ENCODE peak calls at places on chromosomes 7 and 10, in six cellular contexts. L is Peyer's patch, Z is uterus, C is heart left ventricle, G is sigmoid colon, T is ovary. W is an unnamed sample.
A peak's percentile ranks its signal among the peaks of the same experiment; 100 is the strongest.

GRCh38 chr7:151871189-151871735 is 5.7 kb downstream of the PRKAG2 start:
- DNase-seq in L (no peak), Z (no peak), C (no peak), G (no peak), T (no peak), W (no peak)

GRCh38 chr10:28808693-28809092 is 131.4 kb downstream of the BAMBI start:
- DNase-seq in L (no peak), Z (no peak), C (no peak), G (no peak), T (no peak), W (no peak)

GRCh38 chr10:79585870-79586527 is 24.7 kb upstream of the SFTPA1 start:
- DNase-seq in L (no peak), Z (no peak), C (no peak), G (no peak), T (no peak), W (no peak)

GRCh38 chr10:132414402-132415016 is 17.5 kb downstream of the PWWP2B start:
- DNase-seq in L (no peak), Z (no peak), C (no peak), G (no peak), T (no peak), W (no peak)

GRCh38 chr7:12949060-12950045 is 261.9 kb downstream of the ARL4A start:
- DNase-seq in L (no peak), Z (no peak), C (no peak), G (no peak), T (no peak), W (no peak)

GRCh38 chr10:96089670-96090462 is 40.2 kb upstream of the ZNF518A start:
- DNase-seq in L (peak; percentile 95), Z (peak; percentile 89), C (peak; percentile 97), G (peak; percentile 96), T (peak; percentile 94), W (peak; percentile 97)

GRCh38 chr7:30994206-30995100 is 30.7 kb downstream of the GHRHR start:
- DNase-seq in L (no peak), Z (no peak), C (no peak), G (no peak), T (no peak), W (no peak)

GRCh38 chr10:42975005-42975493 is 101.8 kb upstream of the RET start:
- DNase-seq in L (no peak), Z (peak; percentile 6), C (peak; percentile 10), G (peak; percentile 49), T (no peak), W (no peak)

GRCh38 chr10:111748184-111748583 is 435.4 kb downstream of the GPAM start:
- DNase-seq in L (no peak), Z (no peak), C (no peak), G (no peak), T (no peak), W (no peak)

GRCh38 chr7:114502454-114503254 is 88.0 kb downstream of the FOXP2 start:
- DNase-seq in L (no peak), Z (no peak), C (no peak), G (no peak), T (no peak), W (no peak)

GRCh38 chr10:59229451-59229850 is 53.0 kb downstream of the PHYHIPL start:
- DNase-seq in L (no peak), Z (no peak), C (no peak), G (no peak), T (no peak), W (no peak)

GRCh38 chr10:72740526-72740925 is 48.6 kb downstream of the MCU start:
- DNase-seq in L (no peak), Z (no peak), C (peak; percentile 53), G (peak; percentile 68), T (no peak), W (no peak)

GRCh38 chr7:94109556-94109955 is 105.4 kb upstream of the BET1 start:
- DNase-seq in L (no peak), Z (no peak), C (no peak), G (no peak), T (no peak), W (no peak)

GRCh38 chr7:114759347-114760062 is 162.4 kb upstream of the MDFIC start:
- DNase-seq in L (no peak), Z (no peak), C (no peak), G (no peak), T (no peak), W (no peak)

GRCh38 chr10:116542007-116542677 is 3.6 kb upstream of the PNLIP start:
- DNase-seq in L (no peak), Z (no peak), C (no peak), G (no peak), T (no peak), W (no peak)

GRCh38 chr7:41403291-41403690 is 299.6 kb downstream of the INHBA start:
- DNase-seq in L (no peak), Z (no peak), C (no peak), G (no peak), T (no peak), W (no peak)

GRCh38 chr7:141630621-141631020 is 71.3 kb downstream of the DENND11 start:
- DNase-seq in L (no peak), Z (no peak), C (no peak), G (no peak), T (no peak), W (no peak)

GRCh38 chr10:66514666-66515065 is 411.2 kb upstream of the LRRTM3 start:
- DNase-seq in L (no peak), Z (no peak), C (no peak), G (no peak), T (no peak), W (no peak)

GRCh38 chr7:27128034-27128433 is 2.5 kb downstream of the HOXA4 start:
- DNase-seq in L (peak; percentile 6), Z (no peak), C (no peak), G (no peak), T (no peak), W (no peak)

GRCh38 chr10:132100556-132101349 is 35.0 kb downstream of the JAKMIP3 start:
- DNase-seq in L (no peak), Z (no peak), C (no peak), G (peak; percentile 20), T (no peak), W (peak; percentile 8)

GRCh38 chr7:151316896-151317295 is 24.7 kb upstream of the NUB1 start:
- DNase-seq in L (no peak), Z (no peak), C (no peak), G (no peak), T (no peak), W (no peak)

GRCh38 chr10:123859651-123860045 is 32.0 kb downstream of the CPXM2 start:
- DNase-seq in L (no peak), Z (no peak), C (no peak), G (no peak), T (no peak), W (no peak)

GRCh38 chr7:93819699-93820098 is 70.9 kb downstream of the TFPI2 start:
- DNase-seq in L (no peak), Z (no peak), C (no peak), G (no peak), T (no peak), W (no peak)

GRCh38 chr7:137634356-137634755 is 212.4 kb downstream of the DGKI start:
- DNase-seq in L (no peak), Z (no peak), C (no peak), G (no peak), T (no peak), W (no peak)

DNA sequence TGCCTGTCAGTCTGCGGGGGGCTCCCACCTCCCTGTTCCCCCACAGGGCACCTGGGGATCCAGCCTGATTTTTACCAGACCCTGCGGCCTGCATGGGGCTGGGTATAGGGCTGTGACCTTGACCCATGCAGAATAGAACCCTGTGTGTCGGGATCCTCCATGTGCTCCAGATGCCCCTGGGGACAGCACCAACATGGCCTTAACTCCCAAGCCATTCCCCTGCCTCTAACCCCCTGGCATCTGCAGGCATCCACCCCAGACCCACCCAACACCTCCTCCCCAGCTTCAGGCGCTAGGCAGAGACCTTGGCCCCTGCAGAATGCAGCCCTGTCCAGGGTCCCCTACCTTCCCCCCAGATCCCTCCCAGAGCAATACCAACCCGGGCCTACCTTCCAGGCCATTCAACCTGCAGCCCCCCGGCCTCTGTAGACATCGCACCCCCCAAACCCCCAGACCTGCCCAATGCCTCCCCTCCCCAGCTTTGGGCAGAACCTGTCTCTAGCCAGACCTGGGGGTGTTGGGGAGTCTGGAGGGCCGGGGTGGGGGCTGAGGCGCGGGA is 770 bp upstream of the ELN start:
- DNase-seq in L (no peak), Z (no peak), C (no peak), G (no peak), T (no peak), W (no peak)
- TF ChIP-seq CTCF in L (no peak), Z (no peak), C (peak; percentile 1), G (no peak), T (no peak), W (no peak)

DNA sequence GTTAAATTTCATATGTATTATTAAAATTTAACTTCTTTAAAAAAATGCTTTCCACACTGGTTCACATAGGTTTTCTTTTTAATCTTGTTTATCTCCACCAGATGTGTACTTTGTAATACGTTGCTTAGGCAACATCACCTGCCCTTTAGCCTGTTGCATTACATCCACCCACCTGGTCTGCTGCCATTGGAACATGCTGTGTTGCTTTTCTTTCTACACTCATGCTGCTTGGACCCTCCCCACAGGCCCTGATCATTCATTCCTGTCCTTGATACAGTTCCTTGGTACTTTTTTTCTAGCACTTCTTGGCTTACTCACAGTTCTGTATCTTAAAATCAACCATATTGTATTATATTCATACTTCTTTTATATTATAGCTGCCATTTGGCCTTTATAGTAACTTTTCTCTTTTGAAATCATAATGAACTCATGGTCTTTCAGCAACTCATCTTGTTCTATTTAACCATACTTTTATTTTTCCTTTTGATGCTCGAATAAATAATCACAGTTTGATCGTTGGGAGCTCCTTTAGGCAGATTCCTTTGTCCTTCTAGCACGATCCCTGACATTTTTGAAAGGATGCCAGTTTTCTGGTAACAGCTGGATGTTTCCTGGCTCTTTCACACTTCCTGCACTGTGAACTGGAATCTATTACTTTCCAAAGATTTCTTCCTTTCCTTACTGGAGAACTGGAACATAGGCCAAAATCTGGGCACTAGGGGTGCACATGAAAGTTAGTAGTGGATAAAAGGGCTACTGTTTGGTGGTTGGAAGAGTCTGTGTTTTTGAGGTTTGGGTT is 125.0 kb downstream of the CDK14 start:
- DNase-seq in L (no peak), Z (peak; percentile 72), C (no peak), G (peak; percentile 84), T (no peak), W (no peak)
- H3K4me3 ChIP-seq in L (no peak overlapping the region), Z (no peak overlapping the region), C (no peak overlapping the region), G (no peak overlapping the region), T (no peak overlapping the region), W (no peak overlapping the region)

GRCh38 chr7:64313740-64314491 is at the start of gene ZNF736:
- DNase-seq in L (peak; percentile 91), Z (peak; percentile 86), C (peak; percentile 92), G (peak; percentile 95), T (peak; percentile 85), W (peak; percentile 97)
- TF ChIP-seq POLR2A in L (no peak), Z (no peak), C (no peak), G (no peak), T (peak; percentile 31), W (peak; percentile 64)

GRCh38 chr10:12589789-12590188 is 240.4 kb downstream of the CAMK1D start:
- DNase-seq in L (no peak), Z (no peak), C (no peak), G (peak; percentile 9), T (no peak), W (no peak)

GRCh38 chr10:12588091-12588850 is 238.9 kb downstream of the CAMK1D start:
- DNase-seq in L (peak; percentile 47), Z (no peak), C (no peak), G (peak; percentile 48), T (no peak), W (no peak)

GRCh38 chr10:12587408-12587807 is 238.1 kb downstream of the CAMK1D start:
- DNase-seq in L (no peak), Z (no peak), C (no peak), G (peak; percentile 48), T (no peak), W (no peak)

GRCh38 chr10:12590682-12591642 is 241.6 kb downstream of the CAMK1D start:
- DNase-seq in L (no peak), Z (no peak), C (no peak), G (peak; percentile 40), T (no peak), W (no peak)

GRCh38 chr10:12589271-12589670 is 239.9 kb downstream of the CAMK1D start:
- DNase-seq in L (no peak), Z (no peak), C (no peak), G (peak; percentile 35), T (no peak), W (no peak)
- TF ChIP-seq CTCF in L (no peak), Z (no peak), C (no peak), G (no peak), T (no peak), W (no peak)

W was measured in testis.